ENCODE peak calls at places on chromosomes 12 and 14, in five cellular contexts. One of them, this sample, is unnamed.

GRCh38 chr12:131436922-131437705 is 273.8 kb upstream of the SFSWAP start:
- DNase-seq in psoas muscle: no peak
- DNase-seq in GM13977: no peak
- DNase-seq in colonic mucosa: no peak
- DNase-seq in cardiac muscle cell: no peak
- DNase-seq in this sample: no peak

GRCh38 chr12:69630191-69630590 is 19.5 kb upstream of the LRRC10 start:
- DNase-seq in colonic mucosa: no peak
- DNase-seq in GM13977: no peak
- DNase-seq in psoas muscle: no peak
- DNase-seq in cardiac muscle cell: no peak
- DNase-seq in this sample: no peak

GRCh38 chr12:11499802-11500201 is 104.4 kb upstream of the PRB2 start:
- DNase-seq in colonic mucosa: no peak
- DNase-seq in GM13977: no peak
- DNase-seq in psoas muscle: no peak
- DNase-seq in cardiac muscle cell: no peak
- DNase-seq in this sample: no peak

GRCh38 chr14:80414080-80414479 is 202.8 kb upstream of the DIO2 start:
- DNase-seq in GM13977: no peak
- DNase-seq in colonic mucosa: no peak
- DNase-seq in psoas muscle: no peak
- DNase-seq in cardiac muscle cell: no peak
- DNase-seq in this sample: no peak

GRCh38 chr12:6200266-6201198 is at the start of gene CD9:
- DNase-seq in cardiac muscle cell: no peak
- DNase-seq in colonic mucosa: peak; percentile 82
- DNase-seq in psoas muscle: peak; percentile 64
- DNase-seq in GM13977: peak; percentile 77
- DNase-seq in this sample: peak; percentile 65

GRCh38 chr12:131092911-131093901 is 139.5 kb downstream of the ADGRD1 start:
- DNase-seq in GM13977: peak; percentile 85
- DNase-seq in colonic mucosa: no peak
- DNase-seq in psoas muscle: peak; percentile 9
- DNase-seq in cardiac muscle cell: no peak
- DNase-seq in this sample: peak; percentile 81

GRCh38 chr14:81478446-81478845 is 55.2 kb downstream of the SEL1L start:
- DNase-seq in colonic mucosa: no peak
- DNase-seq in GM13977: no peak
- DNase-seq in cardiac muscle cell: no peak
- DNase-seq in psoas muscle: no peak
- DNase-seq in this sample: no peak

GRCh38 chr12:130658561-130658960 is 57.5 kb downstream of the RIMBP2 start:
- DNase-seq in colonic mucosa: no peak
- DNase-seq in psoas muscle: no peak
- DNase-seq in GM13977: no peak
- DNase-seq in cardiac muscle cell: no peak
- DNase-seq in this sample: no peak

GRCh38 chr14:96821501-96821900 is 24.3 kb downstream of the VRK1 start:
- DNase-seq in psoas muscle: no peak
- DNase-seq in GM13977: no peak
- DNase-seq in cardiac muscle cell: no peak
- DNase-seq in colonic mucosa: no peak
- DNase-seq in this sample: no peak

GRCh38 chr14:91373591-91374245 is 43.9 kb downstream of the CCDC88C start:
- DNase-seq in cardiac muscle cell: no peak
- DNase-seq in colonic mucosa: no peak
- DNase-seq in psoas muscle: no peak
- DNase-seq in GM13977: peak; percentile 88
- DNase-seq in this sample: peak; percentile 86

GRCh38 chr12:132354982-132355680 is 25.7 kb upstream of the GALNT9 start:
- DNase-seq in colonic mucosa: no peak
- DNase-seq in cardiac muscle cell: no peak
- DNase-seq in psoas muscle: no peak
- DNase-seq in GM13977: no peak
- DNase-seq in this sample: no peak

GRCh38 chr12:108211161-108211560 is 82.1 kb downstream of the WSCD2 start:
- DNase-seq in psoas muscle: no peak
- DNase-seq in cardiac muscle cell: no peak
- DNase-seq in colonic mucosa: no peak
- DNase-seq in GM13977: no peak
- DNase-seq in this sample: no peak

GRCh38 chr14:21543426-21544350 is 17.5 kb upstream of the SALL2 start:
- DNase-seq in psoas muscle: no peak
- DNase-seq in GM13977: no peak
- DNase-seq in colonic mucosa: no peak
- DNase-seq in cardiac muscle cell: no peak
- DNase-seq in this sample: no peak

GRCh38 chr12:117034249-117034648 is 65.0 kb downstream of the TESC start:
- DNase-seq in cardiac muscle cell: no peak
- DNase-seq in psoas muscle: no peak
- DNase-seq in GM13977: no peak
- DNase-seq in colonic mucosa: no peak
- DNase-seq in this sample: no peak

GRCh38 chr12:38771871-38772270 is 133.5 kb downstream of the CPNE8 start:
- DNase-seq in colonic mucosa: no peak
- DNase-seq in GM13977: peak; percentile 27
- DNase-seq in psoas muscle: no peak
- DNase-seq in cardiac muscle cell: peak; percentile 4
- DNase-seq in this sample: no peak

GRCh38 chr12:60475825-60476224 is 880.0 kb downstream of the SLC16A7 start:
- DNase-seq in cardiac muscle cell: no peak
- DNase-seq in GM13977: no peak
- DNase-seq in psoas muscle: no peak
- DNase-seq in colonic mucosa: no peak
- DNase-seq in this sample: no peak

GRCh38 chr12:89192419-89192818 is 159.9 kb downstream of the DUSP6 start:
- DNase-seq in colonic mucosa: no peak
- DNase-seq in cardiac muscle cell: no peak
- DNase-seq in GM13977: no peak
- DNase-seq in psoas muscle: no peak
- DNase-seq in this sample: no peak

GRCh38 chr14:20460458-20461229 is 590 bp downstream of the PIP4P1 start:
- DNase-seq in GM13977: no peak
- DNase-seq in cardiac muscle cell: no peak
- DNase-seq in colonic mucosa: peak; percentile 79
- DNase-seq in psoas muscle: no peak
- DNase-seq in this sample: no peak

GRCh38 chr14:105483300-105484068 is 3.2 kb upstream of the CRIP1 start:
- DNase-seq in colonic mucosa: peak; percentile 60
- DNase-seq in GM13977: no peak
- DNase-seq in psoas muscle: no peak
- DNase-seq in cardiac muscle cell: no peak
- DNase-seq in this sample: no peak

GRCh38 chr14:23556700-23557440 is 799 bp downstream of the THTPA start:
- DNase-seq in cardiac muscle cell: no peak
- DNase-seq in psoas muscle: no peak
- DNase-seq in colonic mucosa: no peak
- DNase-seq in GM13977: no peak
- DNase-seq in this sample: no peak

GRCh38 chr14:52129733-52130132 is 60.9 kb upstream of the NID2 start:
- DNase-seq in cardiac muscle cell: no peak
- DNase-seq in psoas muscle: no peak
- DNase-seq in GM13977: no peak
- DNase-seq in colonic mucosa: no peak
- DNase-seq in this sample: no peak

GRCh38 chr14:64388533-64389243 is 535 bp downstream of the MTHFD1 start:
- DNase-seq in cardiac muscle cell: peak; percentile 36
- DNase-seq in GM13977: no peak
- DNase-seq in colonic mucosa: peak; percentile 54
- DNase-seq in psoas muscle: peak; percentile 27
- DNase-seq in this sample: no peak

GRCh38 chr14:89367449-89368120 is 49.4 kb downstream of the FOXN3 start:
- DNase-seq in psoas muscle: no peak
- DNase-seq in cardiac muscle cell: no peak
- DNase-seq in colonic mucosa: peak; percentile 21
- DNase-seq in GM13977: no peak
- DNase-seq in this sample: no peak

GRCh38 chr12:24252580-24252979 is 303.1 kb upstream of the SOX5 start:
- DNase-seq in GM13977: no peak
- DNase-seq in colonic mucosa: no peak
- DNase-seq in cardiac muscle cell: no peak
- DNase-seq in psoas muscle: no peak
- DNase-seq in this sample: no peak

GRCh38 chr12:102421801-102422583 is 58.4 kb downstream of the IGF1 start:
- DNase-seq in psoas muscle: no peak
- DNase-seq in cardiac muscle cell: no peak
- DNase-seq in GM13977: no peak
- DNase-seq in colonic mucosa: no peak
- DNase-seq in this sample: no peak

GRCh38 chr12:110339184-110339952 is 58.3 kb downstream of the ATP2A2 start:
- DNase-seq in colonic mucosa: no peak
- DNase-seq in cardiac muscle cell: no peak
- DNase-seq in psoas muscle: no peak
- DNase-seq in GM13977: no peak
- DNase-seq in this sample: no peak

GRCh38 chr12:53055471-53056266 is 5.8 kb downstream of the TNS2 start:
- DNase-seq in psoas muscle: no peak
- DNase-seq in colonic mucosa: no peak
- DNase-seq in GM13977: no peak
- DNase-seq in cardiac muscle cell: no peak
- DNase-seq in this sample: no peak

GRCh38 chr14:70907996-70908917 is 998 bp downstream of the PCNX1 start:
- DNase-seq in psoas muscle: peak; percentile 54
- DNase-seq in colonic mucosa: peak; percentile 71
- DNase-seq in cardiac muscle cell: peak; percentile 81
- DNase-seq in GM13977: peak; percentile 63
- DNase-seq in this sample: peak; percentile 64

GRCh38 chr14:34262511-34262910 is 199.5 kb downstream of the SPTSSA start:
- DNase-seq in psoas muscle: no peak
- DNase-seq in colonic mucosa: no peak
- DNase-seq in GM13977: no peak
- DNase-seq in cardiac muscle cell: no peak
- DNase-seq in this sample: no peak

GRCh38 chr14:62882967-62883366 is 162.3 kb downstream of the KCNH5 start:
- DNase-seq in GM13977: no peak
- DNase-seq in cardiac muscle cell: no peak
- DNase-seq in psoas muscle: no peak
- DNase-seq in colonic mucosa: no peak
- DNase-seq in this sample: no peak

GRCh38 chr14:61927521-61927920 is 165.3 kb downstream of the SNAPC1 start:
- DNase-seq in cardiac muscle cell: peak; percentile 4
- DNase-seq in colonic mucosa: no peak
- DNase-seq in GM13977: no peak
- DNase-seq in psoas muscle: no peak
- DNase-seq in this sample: no peak

GRCh38 chr14:68766299-68767247 is 26.3 kb downstream of the ZFP36L1 start:
- DNase-seq in psoas muscle: no peak
- DNase-seq in cardiac muscle cell: no peak
- DNase-seq in colonic mucosa: no peak
- DNase-seq in GM13977: no peak
- DNase-seq in this sample: no peak

GRCh38 chr12:42024495-42024830 is 120.2 kb downstream of the GXYLT1 start:
- DNase-seq in cardiac muscle cell: no peak
- DNase-seq in GM13977: no peak
- DNase-seq in colonic mucosa: no peak
- DNase-seq in psoas muscle: no peak
- DNase-seq in this sample: no peak
- TF ChIP-seq CTCF in cardiac muscle cell: no peak
- TF ChIP-seq CTCF in GM13977: no peak
- TF ChIP-seq CTCF in colonic mucosa: no peak
- TF ChIP-seq CTCF in psoas muscle: no peak
- TF ChIP-seq CTCF in this sample: no peak

DNA sequence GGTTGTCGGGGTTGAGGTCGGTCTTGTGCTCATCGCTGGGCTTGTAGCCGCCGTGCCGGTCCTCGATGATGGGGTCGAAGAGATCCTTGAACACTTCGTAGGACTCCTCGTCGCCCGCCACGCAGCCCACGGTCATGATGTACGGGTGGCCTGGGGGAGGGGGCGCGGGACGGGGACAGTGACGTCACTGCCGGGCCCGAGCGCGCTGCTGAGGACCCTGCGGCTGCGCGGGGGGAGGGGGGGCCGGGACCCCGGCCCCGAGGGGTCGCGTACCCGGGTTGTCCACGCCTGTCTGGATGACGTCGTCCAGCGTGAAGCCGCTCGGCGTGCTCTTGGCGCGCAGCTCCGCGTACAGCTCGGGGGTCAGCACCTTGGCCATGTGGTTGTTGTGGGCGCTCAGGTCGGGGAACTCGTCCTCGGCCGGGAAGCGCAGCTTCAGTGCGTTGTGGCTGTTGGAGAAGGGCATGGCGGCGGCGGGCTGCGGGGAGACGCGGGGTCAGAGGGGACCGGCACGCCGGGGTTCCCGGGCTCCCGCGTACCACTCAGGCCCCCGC is 525 bp downstream of the CKB start:
- DNase-seq in GM13977: peak; percentile 68
- DNase-seq in psoas muscle: peak; percentile 35
- DNase-seq in colonic mucosa: no peak
- DNase-seq in cardiac muscle cell: no peak
- DNase-seq in this sample: no peak
- TF ChIP-seq CTCF in GM13977: no peak
- TF ChIP-seq CTCF in psoas muscle: no peak
- TF ChIP-seq CTCF in colonic mucosa: no peak
- TF ChIP-seq CTCF in cardiac muscle cell: no peak
- TF ChIP-seq CTCF in this sample: no peak

GRCh38 chr14:88164906-88165534 is 158.0 kb downstream of the KCNK10 start:
- DNase-seq in psoas muscle: no peak
- DNase-seq in colonic mucosa: no peak
- DNase-seq in GM13977: no peak
- DNase-seq in cardiac muscle cell: no peak
- DNase-seq in this sample: no peak
- TF ChIP-seq CTCF in psoas muscle: no peak
- TF ChIP-seq CTCF in colonic mucosa: no peak
- TF ChIP-seq CTCF in GM13977: peak; percentile 1
- TF ChIP-seq CTCF in cardiac muscle cell: no peak
- TF ChIP-seq CTCF in this sample: no peak

GRCh38 chr12:4763549-4763948 is 43.3 kb downstream of the GALNT8 start:
- DNase-seq in colonic mucosa: peak; percentile 37
- DNase-seq in cardiac muscle cell: peak; percentile 22
- DNase-seq in GM13977: no peak
- DNase-seq in psoas muscle: peak; percentile 32
- DNase-seq in this sample: no peak
- TF ChIP-seq CTCF in colonic mucosa: no peak
- TF ChIP-seq CTCF in cardiac muscle cell: no peak
- TF ChIP-seq CTCF in GM13977: no peak
- TF ChIP-seq CTCF in psoas muscle: no peak
- TF ChIP-seq CTCF in this sample: no peak

GRCh38 chr14:75985618-75986438 is at the start of gene IFT43:
- DNase-seq in GM13977: peak; percentile 92
- DNase-seq in cardiac muscle cell: peak; percentile 87
- DNase-seq in psoas muscle: peak; percentile 94
- DNase-seq in colonic mucosa: peak; percentile 96
- DNase-seq in this sample: peak; percentile 92
- TF ChIP-seq CTCF in GM13977: no peak
- TF ChIP-seq CTCF in cardiac muscle cell: no peak
- TF ChIP-seq CTCF in psoas muscle: no peak
- TF ChIP-seq CTCF in colonic mucosa: no peak
- TF ChIP-seq CTCF in this sample: no peak

DNA sequence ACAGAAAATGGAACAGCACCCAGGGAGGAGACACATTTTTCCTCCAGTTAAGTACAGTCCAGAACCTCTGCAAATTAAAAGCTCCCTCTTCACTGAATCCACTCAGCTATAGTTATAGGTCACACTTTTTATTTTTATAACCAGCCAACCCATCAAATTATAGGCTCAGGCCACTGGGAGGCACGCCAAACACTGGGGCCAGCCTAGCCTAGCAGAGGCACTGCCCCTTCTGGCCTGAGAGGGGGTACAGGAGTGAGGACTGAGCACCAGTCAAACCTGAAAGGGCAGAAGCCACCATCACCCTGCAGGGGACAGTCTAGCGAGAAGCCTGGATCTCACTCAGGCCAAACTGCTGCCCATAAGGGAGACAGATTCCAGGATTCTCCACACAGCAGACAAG is 19.3 kb downstream of the FMNL3 start:
- DNase-seq in cardiac muscle cell: no peak
- DNase-seq in psoas muscle: no peak
- DNase-seq in GM13977: no peak
- DNase-seq in colonic mucosa: no peak
- DNase-seq in this sample: no peak
- TF ChIP-seq CTCF in cardiac muscle cell: no peak
- TF ChIP-seq CTCF in psoas muscle: no peak
- TF ChIP-seq CTCF in GM13977: no peak
- TF ChIP-seq CTCF in colonic mucosa: no peak
- TF ChIP-seq CTCF in this sample: no peak